ENCODE peak calls at places on chromosomes 16 and 17, in ten cellular contexts. N is keratinocyte, Y is H9, Z is SK-N-SH, T is endodermal cell, P is endothelial cell of umbilical vein, A is HepG2, I is neural progenitor cell, D is colonic mucosa, E is HCT116. M is an unnamed sample.
A peak's percentile ranks its signal among the peaks of the same experiment; 100 is the strongest.

GRCh38 chr16:3599121-3599520 is 12.3 kb downstream of the SLX4 start:
- DNase-seq in N (no peak), Y (no peak), Z (no peak), T (no peak), P (no peak), A (peak; percentile 18), I (no peak), D (no peak), E (no peak), M (no peak)

GRCh38 chr16:54143934-54144333 is 142.7 kb downstream of the IRX3 start:
- DNase-seq in N (no peak), Y (no peak), Z (no peak), T (no peak), P (no peak), A (no peak), I (no peak), D (no peak), E (no peak), M (no peak)

GRCh38 chr16:56424791-56425438 is 430 bp downstream of the AMFR start:
- DNase-seq in N (no peak), Y (peak; percentile 45), Z (peak; percentile 77), T (peak; percentile 79), P (peak; percentile 40), A (no peak), I (no peak), D (peak; percentile 37), E (no peak), M (no peak)

GRCh38 chr16:88430185-88430523 is 22.9 kb upstream of the ZFPM1 start:
- DNase-seq in N (no peak), Y (no peak), Z (no peak), T (no peak), P (peak; percentile 5), A (no peak), I (no peak), D (no peak), E (no peak), M (no peak)

GRCh38 chr17:37107406-37108083 is 158.8 kb downstream of the AATF start:
- DNase-seq in N (no peak), Y (peak; percentile 53), Z (peak; percentile 44), T (peak; percentile 61), P (no peak), A (no peak), I (no peak), D (no peak), E (no peak), M (peak; percentile 65)

GRCh38 chr16:19396555-19397011 is 21.1 kb upstream of the TMC5 start:
- DNase-seq in N (no peak), Y (no peak), Z (no peak), T (no peak), P (no peak), A (no peak), I (no peak), D (peak; percentile 83), E (no peak), M (no peak)

GRCh38 chr17:83081561-83082201 is 2.3 kb downstream of the METRNL start:
- DNase-seq in N (no peak), Y (no peak), Z (no peak), T (no peak), P (no peak), A (no peak), I (no peak), D (peak; percentile 91), E (no peak), M (no peak)

GRCh38 chr17:17664073-17664470 is 17.2 kb upstream of the RAI1 start:
- DNase-seq in N (no peak), Y (no peak), Z (no peak), T (no peak), P (no peak), A (no peak), I (no peak), D (no peak), E (no peak), M (no peak)

GRCh38 chr16:85436636-85437160 is 176.4 kb upstream of the GSE1 start:
- DNase-seq in N (no peak), Y (peak; percentile 88), Z (no peak), T (no peak), P (no peak), A (no peak), I (peak; percentile 71), D (peak; percentile 92), E (no peak), M (no peak)

GRCh38 chr17:68310141-68310540 is 18.8 kb downstream of the ARSG start:
- DNase-seq in N (no peak), Y (no peak), Z (no peak), T (no peak), P (no peak), A (no peak), I (no peak), D (no peak), E (peak; percentile 67), M (no peak)

DNA sequence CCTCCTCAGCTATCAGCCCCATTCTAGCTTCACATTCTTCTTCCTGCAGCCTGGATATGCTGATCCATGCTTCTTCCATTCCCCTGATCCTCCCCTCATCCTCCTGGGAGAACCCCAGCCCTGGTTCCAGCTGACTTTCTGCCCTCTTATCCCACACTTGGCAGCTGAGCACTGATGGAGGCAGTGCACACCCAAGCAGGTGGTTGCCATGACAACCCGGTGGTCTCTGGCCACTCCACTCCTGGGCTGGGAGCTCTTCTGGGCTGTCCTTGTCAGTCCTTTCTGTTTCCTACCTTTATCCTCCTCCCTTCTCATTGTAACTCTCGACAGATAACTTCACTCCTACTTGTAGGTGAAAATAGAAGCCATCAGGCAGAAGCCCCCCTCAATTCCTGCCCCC is 16.7 kb upstream of the TUBG2 start:
- DNase-seq in N (no peak), Y (peak; percentile 68), Z (no peak), T (peak; percentile 83), P (no peak), A (no peak), I (peak; percentile 71), D (no peak), E (no peak), M (no peak)
- H3K9ac ChIP-seq in N (no peak overlapping the region), Y (no peak overlapping the region), Z (no peak overlapping the region), T (no peak overlapping the region), P (no peak overlapping the region), A (no peak overlapping the region), I (no peak overlapping the region), D (no peak overlapping the region), E (no peak overlapping the region), M (no peak overlapping the region)

GRCh38 chr17:78422872-78423588 is 44.6 kb downstream of the PGS1 start:
- DNase-seq in N (no peak), Y (no peak), Z (no peak), T (no peak), P (no peak), A (no peak), I (no peak), D (no peak), E (no peak), M (no peak)

GRCh38 chr17:78423961-78424747 is 45.7 kb downstream of the PGS1 start:
- DNase-seq in N (no peak), Y (no peak), Z (no peak), T (no peak), P (no peak), A (no peak), I (no peak), D (no peak), E (no peak), M (no peak)

GRCh38 chr17:78421534-78422266 is 43.3 kb downstream of the PGS1 start:
- DNase-seq in N (no peak), Y (peak; percentile 92), Z (peak; percentile 98), T (peak; percentile 97), P (peak; percentile 77), A (peak; percentile 100), I (peak; percentile 88), D (peak; percentile 85), E (peak; percentile 51), M (peak; percentile 38)

GRCh38 chr17:78421084-78421533 is 42.7 kb downstream of the PGS1 start:
- DNase-seq in N (no peak), Y (no peak), Z (no peak), T (no peak), P (no peak), A (no peak), I (no peak), D (no peak), E (no peak), M (no peak)

DNA sequence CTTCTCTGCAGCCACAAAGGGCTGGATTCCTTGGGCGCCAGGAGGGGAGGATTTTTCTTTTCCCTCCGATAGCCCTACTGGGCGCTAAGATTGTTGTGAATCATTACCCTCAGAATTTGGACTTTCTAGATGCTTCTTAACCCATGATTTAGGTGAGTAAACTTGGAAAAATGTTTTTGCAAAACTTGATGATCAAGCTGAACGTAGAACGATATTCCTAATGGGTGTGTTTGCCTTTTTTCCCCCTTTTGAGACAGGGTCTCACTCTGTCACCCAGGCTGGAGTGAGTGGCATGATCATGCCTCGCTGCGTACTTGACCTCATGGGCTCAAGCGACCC is 43.8 kb downstream of the PGS1 start:
- DNase-seq in N (no peak), Y (no peak), Z (no peak), T (no peak), P (no peak), A (no peak), I (no peak), D (no peak), E (no peak), M (no peak)
- TF ChIP-seq CTCF in N (no peak), Y (peak; percentile 8), Z (no peak), T (no peak), P (no peak), A (no peak), I (no peak), D (no peak), E (no peak), M (no peak)

DNA sequence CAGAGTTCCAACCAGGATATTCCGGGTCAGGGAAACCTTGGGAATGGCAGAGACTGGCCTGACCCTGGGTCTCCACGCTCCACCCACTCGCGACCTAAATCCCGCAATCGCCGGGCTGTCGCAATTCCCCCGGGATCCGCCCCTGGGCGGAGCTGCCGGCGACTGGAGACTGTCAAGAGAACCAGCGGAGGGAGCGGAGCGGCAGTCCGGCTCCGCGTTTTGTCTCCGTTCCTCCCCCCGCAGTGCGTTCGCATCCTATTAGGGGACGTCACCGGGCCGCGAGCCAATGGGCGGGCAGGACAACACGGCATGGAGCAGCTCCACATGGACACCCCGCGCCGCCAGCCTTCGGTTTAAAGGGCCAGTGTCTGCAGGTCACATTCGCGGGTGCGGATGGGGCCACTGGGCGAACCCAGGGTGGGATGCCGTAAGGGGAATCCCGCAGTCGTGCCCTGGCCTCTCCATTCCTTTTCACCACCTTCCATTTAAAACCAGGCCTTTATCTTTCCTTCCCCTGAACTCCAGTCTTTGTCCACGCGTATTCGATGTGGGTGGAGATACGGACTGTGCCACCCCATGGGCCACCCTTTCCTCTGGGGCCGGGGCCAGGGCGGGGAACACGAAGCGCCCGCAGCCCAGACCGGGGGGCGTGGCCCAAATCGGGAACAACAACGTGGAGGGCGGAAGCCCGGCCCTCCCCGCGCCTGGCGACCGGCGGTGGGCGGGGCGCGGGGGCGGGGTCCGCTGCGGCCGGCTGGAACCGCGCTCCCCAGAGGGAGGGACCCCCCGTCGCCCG is 764 bp upstream of the MNT start:
- DNase-seq in N (no peak), Y (peak; percentile 100), Z (peak; percentile 93), T (peak; percentile 100), P (peak; percentile 100), A (peak; percentile 96), I (peak; percentile 100), D (peak; percentile 100), E (peak; percentile 98), M (peak; percentile 99)
- H3K9ac ChIP-seq in N (peak overlapping the region; percentile 99), Y (peak overlapping the region; percentile 86), Z (peak overlapping the region; percentile 99), T (peak overlapping the region; percentile 93), P (peak overlapping the region; percentile 74), A (peak overlapping the region; percentile 86), I (no peak overlapping the region), D (peak overlapping the region; percentile 100), E (peak overlapping the region; percentile 100), M (peak overlapping the region; percentile 98)

DNA sequence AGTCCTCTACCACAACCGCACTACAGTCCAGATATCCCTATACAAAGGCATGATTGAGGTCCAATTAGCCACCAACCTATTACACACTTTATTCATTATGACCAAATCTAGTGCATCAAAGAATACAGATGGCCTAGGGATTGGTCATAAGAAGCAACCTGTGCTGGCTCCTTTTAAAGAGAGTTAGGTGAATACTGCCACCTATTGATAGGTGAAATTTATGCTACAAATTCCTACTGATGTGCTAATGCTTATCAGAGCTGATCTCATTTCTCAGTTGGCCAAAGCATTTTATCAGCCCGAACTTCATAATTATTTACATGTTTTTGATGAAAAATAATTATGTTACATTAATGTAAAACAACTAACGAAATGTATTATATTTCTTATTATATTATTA is 166.3 kb downstream of the ANKFN1 start:
- DNase-seq in N (peak; percentile 1), Y (no peak), Z (peak; percentile 33), T (peak; percentile 42), P (peak; percentile 64), A (peak; percentile 58), I (peak; percentile 67), D (no peak), E (peak; percentile 55), M (peak; percentile 55)
- TF ChIP-seq CTCF in N (peak; percentile 52), Y (peak; percentile 78), Z (peak; percentile 92), T (peak; percentile 86), P (peak; percentile 52), A (peak; percentile 75), I (peak; percentile 73), D (peak; percentile 48), E (peak; percentile 54), M (peak; percentile 69)

M was measured in astrocyte.